ENCODE peak calls at places on chromosome 16, in seven cellular contexts. T, L, M, F, U, C and O are unnamed samples.

GRCh38 chr16:4859900-4860255 is 12.6 kb downstream of the UBN1 start:
- DNase-seq in T (peak), L (no peak), M (no peak), F (no peak), U (no peak), C (no peak), O (no peak)

GRCh38 chr16:86529160-86529559 is 18.8 kb downstream of the FOXF1 start:
- DNase-seq in T (no peak), L (no peak), M (no peak), F (no peak), U (no peak), C (peak), O (no peak)

GRCh38 chr16:67936876-67937605 is 391 bp upstream of the PSMB10 start:
- DNase-seq in T (peak), L (peak), M (no peak), F (no peak), U (no peak), C (peak), O (no peak)

GRCh38 chr16:88747588-88748301 is 37.3 kb downstream of the PIEZO1 start:
- DNase-seq in T (peak), L (peak), M (peak), F (no peak), U (no peak), C (no peak), O (no peak)

GRCh38 chr16:14415291-14415690 is 214.8 kb downstream of the PARN start:
- DNase-seq in T (no peak), L (no peak), M (no peak), F (no peak), U (no peak), C (no peak), O (no peak)

GRCh38 chr16:10683160-10683559 is 11.6 kb downstream of the TEKT5 start:
- DNase-seq in T (no peak), L (no peak), M (no peak), F (no peak), U (peak), C (no peak), O (no peak)

GRCh38 chr16:88999457-89000206 is 22.6 kb upstream of the CBFA2T3 start:
- DNase-seq in T (no peak), L (no peak), M (no peak), F (no peak), U (no peak), C (no peak), O (no peak)

GRCh38 chr16:424623-425081 is 797 bp upstream of the RAB11FIP3 start:
- DNase-seq in T (no peak), L (no peak), M (peak), F (peak), U (no peak), C (peak), O (no peak)

GRCh38 chr16:46974352-46974751 is 878 bp upstream of the DNAJA2 start:
- DNase-seq in T (no peak), L (peak), M (no peak), F (no peak), U (peak), C (no peak), O (no peak)

GRCh38 chr16:54355251-54355650 is 68.7 kb upstream of the IRX3 start:
- DNase-seq in T (peak), L (no peak), M (no peak), F (no peak), U (no peak), C (peak), O (no peak)

GRCh38 chr16:88769617-88770458 is 15.2 kb downstream of the PIEZO1 start:
- DNase-seq in T (no peak), L (peak), M (peak), F (no peak), U (peak), C (no peak), O (no peak)

GRCh38 chr16:28192811-28193529 is 18.8 kb downstream of the XPO6 start:
- DNase-seq in T (no peak), L (peak), M (no peak), F (no peak), U (no peak), C (no peak), O (no peak)

GRCh38 chr16:11819798-11820197 is 22.7 kb upstream of the ZC3H7A start:
- DNase-seq in T (no peak), L (no peak), M (no peak), F (no peak), U (no peak), C (no peak), O (no peak)

GRCh38 chr16:28157768-28158535 is 53.8 kb downstream of the XPO6 start:
- DNase-seq in T (peak), L (no peak), M (no peak), F (no peak), U (no peak), C (no peak), O (no peak)

GRCh38 chr16:60271382-60272180 is 1537.5 kb upstream of the GOT2 start:
- DNase-seq in T (no peak), L (no peak), M (no peak), F (no peak), U (no peak), C (no peak), O (no peak)

GRCh38 chr16:27264151-27264550 is 4.4 kb downstream of the NSMCE1 start:
- DNase-seq in T (peak), L (no peak), M (peak), F (no peak), U (no peak), C (peak), O (no peak)

GRCh38 chr16:87930456-87930855 is 5.9 kb downstream of the CA5A start:
- DNase-seq in T (no peak), L (no peak), M (peak), F (no peak), U (no peak), C (no peak), O (no peak)

GRCh38 chr16:50818380-50818779 is 76.5 kb downstream of the CYLD start:
- DNase-seq in T (no peak), L (no peak), M (no peak), F (no peak), U (no peak), C (no peak), O (no peak)

GRCh38 chr16:50820225-50820624 is 78.3 kb downstream of the CYLD start:
- DNase-seq in T (no peak), L (no peak), M (no peak), F (no peak), U (no peak), C (no peak), O (no peak)

GRCh38 chr16:50819706-50820105 is 77.8 kb downstream of the CYLD start:
- DNase-seq in T (no peak), L (no peak), M (no peak), F (no peak), U (no peak), C (no peak), O (no peak)

GRCh38 chr16:50822671-50823070 is 80.8 kb downstream of the CYLD start:
- DNase-seq in T (no peak), L (no peak), M (no peak), F (no peak), U (no peak), C (no peak), O (no peak)

DNA sequence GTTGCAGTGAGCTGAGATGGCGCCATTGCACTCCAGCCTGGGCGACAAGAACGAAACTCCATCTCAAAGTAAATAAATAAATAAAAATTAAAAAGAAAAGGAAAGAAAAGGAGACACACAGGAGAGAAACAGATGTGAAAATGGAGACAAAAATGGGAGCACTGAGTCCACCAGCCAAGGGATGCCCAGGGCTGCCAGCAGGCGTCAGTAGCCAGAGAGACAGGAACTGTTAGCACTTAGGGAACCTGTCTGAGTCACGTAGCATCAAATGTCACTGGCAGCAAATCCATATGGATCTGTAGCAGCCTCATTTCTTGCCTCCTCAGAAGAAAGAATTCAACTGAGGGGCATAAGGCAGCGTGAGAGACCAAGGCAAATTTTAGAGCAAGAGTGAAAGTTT is 79.7 kb downstream of the CYLD start:
- DNase-seq in T (no peak), L (no peak), M (no peak), F (no peak), U (no peak), C (peak), O (no peak)
- TF ChIP-seq CTCF in T (no peak), L (no peak), M (no peak), F (no peak), U (peak), C (peak), O (no peak)

DNA sequence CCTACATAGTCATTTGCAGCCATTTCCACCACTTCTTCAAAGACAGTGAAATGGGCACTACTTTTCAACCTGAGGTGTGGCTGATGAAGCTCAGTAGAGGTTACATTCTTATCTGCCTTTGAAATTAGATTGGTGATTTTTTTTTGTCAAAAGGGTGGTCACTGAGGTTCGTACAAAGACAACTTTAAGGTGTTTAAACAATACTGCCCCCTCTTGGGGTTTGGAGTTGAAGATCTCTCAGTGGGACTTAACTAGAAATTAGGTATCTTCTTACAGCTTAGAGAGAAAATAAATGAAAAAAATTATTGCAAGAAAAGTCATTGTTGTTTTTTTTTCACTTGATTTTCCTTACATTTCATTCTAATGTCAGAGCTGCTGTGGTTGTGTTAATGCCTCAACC is 713.2 kb downstream of the CDH11 start:
- DNase-seq in T (no peak), L (no peak), M (no peak), F (no peak), U (no peak), C (no peak), O (no peak)
- TF ChIP-seq CTCF in T (no peak), L (no peak), M (no peak), F (no peak), U (peak), C (peak), O (no peak)

GRCh38 chr16:85338989-85339388 is 226.7 kb upstream of the CIBAR2 start:
- DNase-seq in T (no peak), L (no peak), M (no peak), F (peak), U (no peak), C (no peak), O (no peak)

GRCh38 chr16:85334718-85335583 is 222.7 kb upstream of the CIBAR2 start:
- DNase-seq in T (no peak), L (no peak), M (peak), F (peak), U (peak), C (no peak), O (no peak)

GRCh38 chr16:85335584-85336492 is 223.6 kb upstream of the CIBAR2 start:
- DNase-seq in T (peak), L (no peak), M (no peak), F (peak), U (no peak), C (no peak), O (no peak)

GRCh38 chr16:85337910-85338637 is 225.8 kb upstream of the CIBAR2 start:
- DNase-seq in T (no peak), L (no peak), M (no peak), F (peak), U (no peak), C (no peak), O (no peak)

DNA sequence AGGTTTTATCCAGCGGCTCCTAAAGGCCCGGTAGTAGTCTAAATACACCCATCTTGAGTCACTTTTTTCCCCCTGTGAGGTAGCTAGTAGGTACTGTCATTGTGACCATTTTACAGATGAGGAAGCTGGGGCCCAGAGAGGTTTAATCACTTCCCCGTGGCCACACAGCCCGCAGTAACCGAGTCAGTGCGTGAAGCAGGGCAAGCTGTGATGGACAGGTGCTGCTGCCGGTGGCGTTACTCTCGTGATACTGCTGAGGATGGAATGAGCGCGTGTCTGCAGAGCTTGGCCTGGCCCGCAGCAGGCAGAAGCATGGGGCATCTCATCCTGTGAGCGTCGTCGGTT is 226.3 kb upstream of the CIBAR2 start:
- DNase-seq in T (no peak), L (no peak), M (no peak), F (peak), U (no peak), C (no peak), O (no peak)
- TF ChIP-seq CTCF in T (no peak), L (no peak), M (no peak), F (no peak), U (no peak), C (no peak), O (no peak)

GRCh38 chr16:3123986-3124886 is 10.6 kb upstream of the ZNF213 start:
- DNase-seq in T (peak), L (peak), M (peak), F (peak), U (peak), C (peak), O (peak)
- TF ChIP-seq CTCF in T (peak), L (peak), M (no peak), F (no peak), U (peak), C (peak), O (no peak)